ENCODE peak calls at places on chromosomes 4 and X, in seven cellular contexts. E, N, P, V, D, S and Y are unnamed samples. For H3K27me3 and H3K36me3, the result is how much of the 10 kb centered on the place peaks cover.

GRCh38 chr4:108700358-108700757 is 50.0 kb downstream of the OSTC start:
- DNase-seq in N (peak), S (peak), E (no peak), D (peak), V (peak), P (no peak), Y (no peak)

GRCh38 chr4:2301221-2301642 is 39.3 kb upstream of the MXD4 start:
- DNase-seq in E (no peak), P (no peak), V (no peak), D (no peak), N (no peak), S (no peak), Y (peak)

GRCh38 chr4:5995901-5996623 is 22.2 kb downstream of the C4orf50 start:
- DNase-seq in E (peak), S (no peak), N (no peak), V (no peak), D (no peak), P (no peak), Y (no peak)

GRCh38 chr4:122364700-122365404 is 14.0 kb upstream of the ADAD1 start:
- DNase-seq in S (no peak), D (no peak), N (no peak), E (no peak), P (no peak), V (no peak), Y (no peak)

GRCh38 chrX:24277405-24277804 is 36.5 kb downstream of the SUPT20HL2 start:
- DNase-seq in N (no peak), P (no peak), V (no peak), D (no peak), E (no peak), S (no peak), Y (no peak)

GRCh38 chr4:100984901-100985300 is 362.4 kb downstream of the PPP3CA start:
- DNase-seq in D (peak), P (no peak), V (no peak), N (peak), E (no peak), S (no peak), Y (no peak)

GRCh38 chr4:147733614-147734344 is 1.9 kb downstream of the ARHGAP10 start:
- DNase-seq in E (no peak), P (no peak), V (peak), N (peak), S (no peak), D (peak), Y (peak)

GRCh38 chrX:73913580-73913979 is 350.6 kb downstream of the CHIC1 start:
- DNase-seq in E (no peak), D (no peak), V (no peak), N (peak), P (no peak), S (peak), Y (no peak)

GRCh38 chr4:173169428-173170209 is 1.0 kb downstream of the GALNT7 start:
- DNase-seq in S (peak), N (peak), V (peak), P (peak), E (peak), D (peak), Y (peak)

GRCh38 chr4:173168396-173169177 is at the start of gene GALNT7:
- DNase-seq in D (peak), P (peak), S (peak), N (peak), E (peak), V (peak), Y (peak)

GRCh38 chr4:173170210-173170778 is 1.7 kb downstream of the GALNT7 start:
- DNase-seq in P (no peak), N (peak), S (peak), D (no peak), E (no peak), V (peak), Y (no peak)

GRCh38 chr4:173167793-173168395 is 717 bp upstream of the GALNT7 start:
- DNase-seq in V (peak), D (peak), N (peak), E (no peak), P (no peak), S (peak), Y (peak)

DNA sequence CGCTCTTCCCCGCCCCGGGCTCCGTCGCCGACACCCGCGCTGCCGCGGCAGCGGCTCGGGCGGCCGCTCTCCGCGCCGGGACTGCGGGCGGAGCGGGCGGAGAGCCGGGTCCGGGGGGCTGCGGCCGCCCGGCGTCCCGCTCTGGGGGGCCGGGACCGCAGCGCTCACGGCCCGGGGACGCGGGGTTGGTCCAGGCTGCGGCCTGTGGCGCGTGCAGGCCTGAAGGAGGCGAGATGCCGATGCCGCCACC is 492 bp downstream of the GALNT7 start:
- DNase-seq in D (no peak), S (no peak), N (no peak), P (no peak), V (no peak), E (no peak), Y (no peak)
- H3K4me3 ChIP-seq in D (peak), S (peak), N (no peak), P (peak), V (peak), E (peak), Y (peak)

GRCh38 chr4:89657931-89658700 is 178.8 kb downstream of the SNCA start:
- DNase-seq in N (peak), S (peak), E (peak), V (peak), P (no peak), D (peak), Y (no peak)

GRCh38 chr4:89658701-89659024 is 178.3 kb downstream of the SNCA start:
- DNase-seq in N (no peak), E (peak), S (no peak), P (no peak), V (no peak), D (no peak), Y (no peak)

GRCh38 chr4:89653012-89653411 is 183.9 kb downstream of the SNCA start:
- DNase-seq in E (no peak), S (no peak), V (no peak), N (no peak), P (no peak), D (no peak), Y (no peak)
- H3K27me3 ChIP-seq in E (under half), S (under half), V (under half), N (under half), P (under half), D (under half), Y (under half)

GRCh38 chr4:40837094-40837870 is 87.5 kb downstream of the NSUN7 start:
- DNase-seq in N (no peak), D (no peak), S (no peak), P (no peak), V (no peak), E (no peak), Y (peak)

GRCh38 chr4:40829586-40829985 is 79.8 kb downstream of the NSUN7 start:
- DNase-seq in P (no peak), N (no peak), D (no peak), S (no peak), E (no peak), V (no peak), Y (no peak)

GRCh38 chr4:40832175-40832574 is 82.4 kb downstream of the NSUN7 start:
- DNase-seq in S (no peak), P (no peak), E (no peak), N (no peak), V (no peak), D (no peak), Y (peak)

GRCh38 chr4:40831462-40831861 is 81.7 kb downstream of the NSUN7 start:
- DNase-seq in P (no peak), S (no peak), V (no peak), N (no peak), E (no peak), D (no peak), Y (no peak)

GRCh38 chr4:40833212-40833611 is 83.5 kb downstream of the NSUN7 start:
- DNase-seq in V (no peak), P (no peak), D (no peak), N (no peak), E (no peak), S (no peak), Y (no peak)
- H3K36me3 ChIP-seq in V (half or more), P (under half), D (under half), N (under half), E (under half), S (under half), Y (under half)

DNA sequence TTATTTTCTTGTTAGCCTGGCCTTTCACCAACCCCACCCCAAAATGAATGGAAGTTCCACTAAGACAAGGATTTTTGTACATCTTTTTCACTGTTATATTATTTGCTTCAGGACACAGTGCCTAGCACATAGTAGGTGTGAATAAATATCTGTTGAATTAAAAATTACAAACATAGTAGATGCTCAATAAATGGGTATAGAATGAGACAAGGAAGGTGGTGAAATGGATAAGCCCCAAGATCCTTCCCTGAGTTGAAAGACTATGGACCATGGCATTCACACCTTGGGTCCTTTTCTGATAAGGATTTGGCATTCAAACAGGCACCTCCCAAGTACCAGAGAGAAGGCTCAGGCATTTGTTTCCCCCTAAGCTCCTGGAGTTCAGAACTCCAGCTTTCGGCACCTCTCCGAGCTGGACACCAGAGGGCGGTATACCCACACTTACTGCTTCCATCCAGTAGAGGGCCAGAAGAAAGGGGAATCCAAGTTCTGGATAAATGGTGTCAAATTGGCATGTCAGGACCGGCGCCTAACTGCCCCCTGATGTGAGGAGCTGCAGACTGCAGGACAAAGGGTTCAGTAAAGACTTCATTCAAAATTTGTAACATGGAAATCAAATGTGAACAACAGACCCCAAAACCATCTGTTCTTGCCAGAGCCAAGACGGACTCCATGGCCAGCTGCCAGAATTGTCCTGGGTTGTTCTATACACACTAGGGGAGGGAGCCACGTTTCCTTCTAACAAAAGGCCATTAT is 193.0 kb downstream of the GPC3 start:
- DNase-seq in N (peak), P (peak), D (peak), V (peak), S (peak), E (no peak), Y (peak)
- H3K4me3 ChIP-seq in N (peak), P (peak), D (peak), V (no peak), S (no peak), E (no peak), Y (no peak)

GRCh38 chr4:80240976-80241375 is 25.5 kb upstream of the FGF5 start:
- DNase-seq in P (no peak), D (peak), N (no peak), E (no peak), V (no peak), S (peak), Y (no peak)

GRCh38 chr4:80235451-80235850 is 31.0 kb upstream of the FGF5 start:
- DNase-seq in S (no peak), D (peak), V (no peak), N (peak), E (no peak), P (no peak), Y (no peak)

GRCh38 chr4:80233390-80233789 is 33.1 kb upstream of the FGF5 start:
- DNase-seq in P (no peak), V (no peak), S (no peak), N (no peak), E (no peak), D (no peak), Y (no peak)

GRCh38 chr4:80239480-80239879 is 27.0 kb upstream of the FGF5 start:
- DNase-seq in V (peak), N (no peak), E (no peak), S (no peak), D (peak), P (no peak), Y (no peak)

DNA sequence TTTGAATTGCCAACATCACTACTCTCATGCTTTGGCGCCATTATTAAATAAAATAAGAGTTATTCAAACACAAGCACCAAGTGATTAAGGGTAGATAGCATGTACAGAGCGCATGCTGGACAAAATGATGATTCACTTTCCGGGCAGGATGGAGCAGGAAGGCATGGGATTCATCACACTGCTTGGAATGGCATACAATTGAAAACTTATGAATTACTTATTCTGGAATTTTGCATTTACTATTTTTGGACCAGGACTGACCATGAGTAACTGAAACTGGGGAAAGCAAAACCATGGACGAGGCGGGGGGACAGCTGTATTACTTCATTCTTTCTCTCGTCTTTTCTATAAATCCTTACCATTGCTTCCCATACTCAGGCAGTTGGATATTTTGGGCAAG is 28.5 kb upstream of the FGF5 start:
- DNase-seq in P (no peak), E (no peak), V (peak), D (peak), N (peak), S (no peak), Y (no peak)
- H3K27me3 ChIP-seq in P (under half), E (under half), V (under half), D (under half), N (under half), S (under half), Y (under half)

DNA sequence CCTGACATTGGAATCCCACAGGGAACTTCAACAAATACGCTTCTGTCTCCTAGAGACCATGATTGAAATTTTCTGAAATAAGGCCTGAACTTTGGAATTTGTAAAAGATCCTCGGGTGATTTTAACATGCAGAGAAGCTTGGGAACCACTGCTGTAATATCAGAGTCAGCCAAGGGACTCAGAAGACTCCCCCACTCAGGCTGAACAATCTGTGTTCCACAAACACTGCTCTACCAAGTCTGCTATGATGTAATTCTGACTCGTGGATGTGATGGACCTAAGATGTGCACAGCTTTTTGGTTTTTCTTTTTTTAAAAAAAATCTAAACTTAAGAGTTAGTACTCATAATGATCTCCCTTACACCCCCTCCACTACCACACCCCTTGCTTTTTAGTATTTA is 26.0 kb downstream of the LRP2BP start:
- DNase-seq in D (peak), P (no peak), N (no peak), E (no peak), V (no peak), S (no peak), Y (no peak)
- H3K36me3 ChIP-seq in D (under half), P (under half), N (under half), E (under half), V (under half), S (under half), Y (under half)

GRCh38 chr4:22237155-22237751 is 278.6 kb downstream of the ADGRA3 start:
- DNase-seq in D (peak), V (no peak), S (peak), P (no peak), E (no peak), N (peak), Y (peak)

GRCh38 chr4:22240814-22241213 is 275.1 kb downstream of the ADGRA3 start:
- DNase-seq in S (no peak), P (no peak), E (no peak), V (no peak), N (no peak), D (no peak), Y (no peak)

GRCh38 chr4:22235798-22236197 is 280.1 kb downstream of the ADGRA3 start:
- DNase-seq in S (no peak), E (no peak), N (no peak), D (no peak), P (no peak), V (no peak), Y (no peak)

GRCh38 chr4:22238742-22239141 is 277.1 kb downstream of the ADGRA3 start:
- DNase-seq in D (peak), S (peak), V (no peak), E (no peak), P (no peak), N (no peak), Y (peak)

GRCh38 chr4:22237846-22238513 is 277.9 kb downstream of the ADGRA3 start:
- DNase-seq in N (peak), E (no peak), S (no peak), D (no peak), V (no peak), P (no peak), Y (peak)
- H3K4me3 ChIP-seq in N (peak), E (no peak), S (no peak), D (no peak), V (no peak), P (no peak), Y (no peak)

GRCh38 chrX:97102938-97103337 is 219.2 kb downstream of the RPA4 start:
- DNase-seq in S (no peak), D (no peak), N (no peak), P (no peak), V (no peak), E (no peak), Y (no peak)
- H3K27me3 ChIP-seq in S (under half), D (under half), N (under half), P (under half), V (under half), E (under half), Y (under half)

DNA sequence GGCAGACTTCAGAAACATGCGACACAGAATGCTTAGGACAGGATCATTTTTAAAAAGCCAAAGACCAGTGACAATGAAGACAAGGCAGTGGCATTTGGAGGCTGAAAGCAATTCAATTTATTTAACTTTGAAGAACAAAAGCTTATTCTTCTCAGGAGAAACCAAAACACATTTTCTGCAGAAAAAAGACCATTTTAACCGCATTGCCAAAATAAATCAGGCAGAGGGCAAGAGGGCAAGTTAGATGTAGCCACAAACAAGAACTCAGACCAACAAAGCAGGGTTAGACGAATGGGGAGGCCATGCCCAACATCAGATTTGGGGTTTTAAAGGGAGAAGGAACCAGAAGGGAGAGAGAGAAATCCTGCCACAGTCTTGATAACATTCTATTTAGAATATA is 58.9 kb downstream of the RELL1 start:
- DNase-seq in E (no peak), V (no peak), N (no peak), P (no peak), D (no peak), S (no peak), Y (no peak)
- H3K36me3 ChIP-seq in E (under half), V (under half), N (under half), P (under half), D (under half), S (under half), Y (under half)